ENCODE peak calls at places on chromosomes 12 and 14, in ten cellular contexts. J, W, T, Y, N, S, F, K, I and D are unnamed samples.

GRCh38 chr12:25775968-25776367 is 182.5 kb upstream of the RASSF8 start:
- DNase-seq in J (no peak), W (no peak), T (no peak), Y (no peak), N (no peak), S (peak; percentile 23), F (no peak), K (no peak), I (no peak), D (no peak)

GRCh38 chr12:122133192-122133950 is 40.6 kb downstream of the IL31 start:
- DNase-seq in J (no peak), W (no peak), T (no peak), Y (no peak), N (no peak), S (no peak), F (no peak), K (no peak), I (no peak), D (no peak)

GRCh38 chr12:2853626-2854025 is 3.2 kb downstream of the TEX52 start:
- DNase-seq in J (peak; percentile 28), W (peak; percentile 76), T (peak; percentile 72), Y (peak; percentile 85), N (peak; percentile 5), S (peak; percentile 87), F (no peak), K (peak; percentile 86), I (peak; percentile 57), D (peak; percentile 64)

GRCh38 chr12:107415834-107416233 is 269.8 kb upstream of the PWP1 start:
- DNase-seq in J (no peak), W (no peak), T (no peak), Y (no peak), N (no peak), S (no peak), F (no peak), K (no peak), I (no peak), D (no peak)

GRCh38 chr12:57584050-57584449 is 6.9 kb upstream of the PIP4K2C start:
- DNase-seq in J (no peak), W (no peak), T (no peak), Y (no peak), N (no peak), S (no peak), F (no peak), K (no peak), I (no peak), D (no peak)

GRCh38 chr14:44404599-44405349 is 102.3 kb downstream of the FSCB start:
- DNase-seq in J (no peak), W (no peak), T (no peak), Y (no peak), N (no peak), S (peak; percentile 44), F (no peak), K (no peak), I (no peak), D (no peak)

GRCh38 chr12:109130755-109131521 is 14.6 kb downstream of the ACACB start:
- DNase-seq in J (peak; percentile 10), W (no peak), T (peak; percentile 97), Y (peak; percentile 47), N (no peak), S (no peak), F (no peak), K (no peak), I (no peak), D (no peak)

GRCh38 chr12:103354403-103354802 is 141.4 kb downstream of the C12orf42 start:
- DNase-seq in J (no peak), W (no peak), T (no peak), Y (no peak), N (no peak), S (no peak), F (no peak), K (no peak), I (no peak), D (no peak)

GRCh38 chr14:100288382-100289185 is 17.7 kb downstream of the SLC25A29 start:
- DNase-seq in J (no peak), W (no peak), T (no peak), Y (no peak), N (no peak), S (no peak), F (no peak), K (peak; percentile 46), I (no peak), D (peak; percentile 11)

GRCh38 chr14:35779368-35779767 is 29.7 kb downstream of the RALGAPA1 start:
- DNase-seq in J (no peak), W (no peak), T (no peak), Y (no peak), N (no peak), S (no peak), F (no peak), K (no peak), I (no peak), D (no peak)

GRCh38 chr14:93032301-93032929 is 83.3 kb downstream of the ITPK1 start:
- DNase-seq in J (no peak), W (peak; percentile 40), T (peak; percentile 47), Y (no peak), N (no peak), S (no peak), F (peak; percentile 32), K (no peak), I (no peak), D (no peak)

GRCh38 chr12:21509768-21510167 is 8.2 kb downstream of the GOLT1B start:
- DNase-seq in J (no peak), W (no peak), T (no peak), Y (no peak), N (no peak), S (no peak), F (no peak), K (no peak), I (no peak), D (no peak)

GRCh38 chr12:113684053-113684907 is 212.6 kb upstream of the LHX5 start:
- DNase-seq in J (no peak), W (no peak), T (no peak), Y (peak; percentile 78), N (no peak), S (peak; percentile 10), F (no peak), K (no peak), I (no peak), D (no peak)

GRCh38 chr14:101110729-101111619 is 207.5 kb upstream of the RTL1 start:
- DNase-seq in J (no peak), W (peak; percentile 13), T (no peak), Y (no peak), N (no peak), S (no peak), F (no peak), K (peak; percentile 56), I (no peak), D (no peak)

GRCh38 chr12:8033153-8034044 is 883 bp downstream of the FOXJ2 start:
- DNase-seq in J (no peak), W (peak; percentile 78), T (peak; percentile 54), Y (peak; percentile 67), N (no peak), S (peak; percentile 40), F (no peak), K (no peak), I (no peak), D (no peak)

GRCh38 chr14:95530461-95531170 is 4.2 kb upstream of the GLRX5 start:
- DNase-seq in J (no peak), W (no peak), T (no peak), Y (no peak), N (no peak), S (no peak), F (no peak), K (no peak), I (no peak), D (no peak)

GRCh38 chr12:132066345-132066685 is 77.8 kb downstream of the DDX51 start:
- DNase-seq in J (no peak), W (no peak), T (no peak), Y (no peak), N (no peak), S (no peak), F (no peak), K (no peak), I (peak; percentile 38), D (peak; percentile 78)

GRCh38 chr14:67928375-67928774 is 108.8 kb downstream of the RAD51B start:
- DNase-seq in J (no peak), W (no peak), T (no peak), Y (no peak), N (no peak), S (no peak), F (no peak), K (no peak), I (no peak), D (no peak)

GRCh38 chr14:103372552-103373304 is 12.5 kb upstream of the MARK3 start:
- DNase-seq in J (peak; percentile 72), W (no peak), T (no peak), Y (no peak), N (no peak), S (peak; percentile 85), F (no peak), K (no peak), I (no peak), D (no peak)

GRCh38 chr14:94681300-94682060 is 69.3 kb downstream of the SERPINA3 start:
- DNase-seq in J (peak; percentile 74), W (no peak), T (no peak), Y (peak; percentile 27), N (no peak), S (peak; percentile 67), F (peak; percentile 5), K (peak; percentile 56), I (no peak), D (no peak)

GRCh38 chr14:91254456-91254855 is 10.0 kb upstream of the GPR68 start:
- DNase-seq in J (no peak), W (no peak), T (no peak), Y (peak; percentile 80), N (no peak), S (no peak), F (no peak), K (no peak), I (no peak), D (no peak)

GRCh38 chr12:96886998-96887677 is 19.9 kb upstream of the NEDD1 start:
- DNase-seq in J (no peak), W (no peak), T (no peak), Y (no peak), N (no peak), S (peak; percentile 89), F (no peak), K (no peak), I (no peak), D (no peak)

GRCh38 chr12:117836476-117836875 is 132.3 kb downstream of the KSR2 start:
- DNase-seq in J (no peak), W (no peak), T (no peak), Y (no peak), N (no peak), S (no peak), F (no peak), K (no peak), I (no peak), D (no peak)

GRCh38 chr12:69329669-69330428 is 18.3 kb upstream of the LYZ start:
- DNase-seq in J (no peak), W (no peak), T (no peak), Y (peak; percentile 17), N (peak; percentile 6), S (no peak), F (peak; percentile 63), K (no peak), I (no peak), D (peak; percentile 15)

GRCh38 chr12:6827437-6827894 is 741 bp upstream of the P3H3 start:
- DNase-seq in J (peak; percentile 69), W (peak; percentile 93), T (peak; percentile 67), Y (peak; percentile 98), N (no peak), S (peak; percentile 83), F (peak; percentile 13), K (peak; percentile 83), I (peak; percentile 68), D (peak; percentile 50)

GRCh38 chr12:2095878-2096277 is 43.1 kb downstream of the CACNA1C start:
- DNase-seq in J (no peak), W (no peak), T (no peak), Y (no peak), N (no peak), S (no peak), F (no peak), K (peak; percentile 21), I (no peak), D (no peak)

GRCh38 chr14:104820669-104821228 is 19.8 kb downstream of the ZBTB42 start:
- DNase-seq in J (no peak), W (peak; percentile 25), T (no peak), Y (peak; percentile 75), N (no peak), S (peak; percentile 81), F (no peak), K (peak; percentile 88), I (no peak), D (no peak)

GRCh38 chr12:83817730-83818129 is 1094.9 kb downstream of the SLC6A15 start:
- DNase-seq in J (no peak), W (no peak), T (no peak), Y (no peak), N (no peak), S (no peak), F (no peak), K (no peak), I (no peak), D (no peak)